ENCODE peak calls at places on chromosomes 12 and 14, in ten cellular contexts. One of them, this sample, is unnamed.

GRCh38 chr12:48816148-48816854 is 2.0 kb upstream of the CACNB3 start:
- DNase-seq in D341Med: no peak
- DNase-seq in RPMI7951: no peak
- DNase-seq in ureter: no peak
- DNase-seq in stimulated activated CD4-positive, alpha-beta T cell treated with anti-CD3 and anti-CD28 coated beads, Interleukin-2, amount 100 ng/mL, for 48 hours: no peak
- DNase-seq in foreskin keratinocyte: peak; percentile 25
- DNase-seq in gastrocnemius medialis: no peak
- DNase-seq in hippocampal formation: no peak
- DNase-seq in transverse colon: peak; percentile 69
- DNase-seq in left lung: no peak
- DNase-seq in this sample: peak; percentile 42

GRCh38 chr12:8108808-8109398 is 14.5 kb upstream of the CLEC4A start:
- DNase-seq in D341Med: peak; percentile 67
- DNase-seq in RPMI7951: peak; percentile 59
- DNase-seq in ureter: peak; percentile 78
- DNase-seq in stimulated activated CD4-positive, alpha-beta T cell treated with anti-CD3 and anti-CD28 coated beads, Interleukin-2, amount 100 ng/mL, for 48 hours: peak; percentile 78
- DNase-seq in foreskin keratinocyte: peak; percentile 52
- DNase-seq in gastrocnemius medialis: peak; percentile 11
- DNase-seq in hippocampal formation: peak; percentile 75
- DNase-seq in transverse colon: peak; percentile 73
- DNase-seq in left lung: peak; percentile 61
- DNase-seq in this sample: peak; percentile 91

GRCh38 chr12:103771466-103771865 is 69.6 kb downstream of the NT5DC3 start:
- DNase-seq in D341Med: peak; percentile 59
- DNase-seq in RPMI7951: peak; percentile 43
- DNase-seq in ureter: no peak
- DNase-seq in stimulated activated CD4-positive, alpha-beta T cell treated with anti-CD3 and anti-CD28 coated beads, Interleukin-2, amount 100 ng/mL, for 48 hours: no peak
- DNase-seq in foreskin keratinocyte: no peak
- DNase-seq in gastrocnemius medialis: no peak
- DNase-seq in hippocampal formation: no peak
- DNase-seq in transverse colon: peak; percentile 17
- DNase-seq in left lung: no peak
- DNase-seq in this sample: peak; percentile 59

GRCh38 chr14:101584049-101584859 is 23.0 kb downstream of the DIO3 start:
- DNase-seq in D341Med: no peak
- DNase-seq in RPMI7951: peak; percentile 52
- DNase-seq in ureter: no peak
- DNase-seq in stimulated activated CD4-positive, alpha-beta T cell treated with anti-CD3 and anti-CD28 coated beads, Interleukin-2, amount 100 ng/mL, for 48 hours: no peak
- DNase-seq in foreskin keratinocyte: no peak
- DNase-seq in gastrocnemius medialis: peak; percentile 6
- DNase-seq in hippocampal formation: no peak
- DNase-seq in transverse colon: no peak
- DNase-seq in left lung: no peak
- DNase-seq in this sample: no peak

GRCh38 chr14:83173687-83174086 is 1640.0 kb upstream of the SEL1L start:
- DNase-seq in D341Med: no peak
- DNase-seq in RPMI7951: no peak
- DNase-seq in ureter: no peak
- DNase-seq in stimulated activated CD4-positive, alpha-beta T cell treated with anti-CD3 and anti-CD28 coated beads, Interleukin-2, amount 100 ng/mL, for 48 hours: no peak
- DNase-seq in foreskin keratinocyte: no peak
- DNase-seq in gastrocnemius medialis: no peak
- DNase-seq in hippocampal formation: no peak
- DNase-seq in transverse colon: no peak
- DNase-seq in left lung: no peak
- DNase-seq in this sample: no peak

GRCh38 chr12:19561411-19561961 is 122.2 kb downstream of the AEBP2 start:
- DNase-seq in D341Med: no peak
- DNase-seq in RPMI7951: no peak
- DNase-seq in ureter: no peak
- DNase-seq in stimulated activated CD4-positive, alpha-beta T cell treated with anti-CD3 and anti-CD28 coated beads, Interleukin-2, amount 100 ng/mL, for 48 hours: no peak
- DNase-seq in foreskin keratinocyte: no peak
- DNase-seq in gastrocnemius medialis: no peak
- DNase-seq in hippocampal formation: no peak
- DNase-seq in transverse colon: no peak
- DNase-seq in left lung: no peak
- DNase-seq in this sample: no peak

GRCh38 chr14:80269338-80269935 is 58.1 kb upstream of the DIO2 start:
- DNase-seq in D341Med: no peak
- DNase-seq in RPMI7951: no peak
- DNase-seq in ureter: no peak
- DNase-seq in stimulated activated CD4-positive, alpha-beta T cell treated with anti-CD3 and anti-CD28 coated beads, Interleukin-2, amount 100 ng/mL, for 48 hours: no peak
- DNase-seq in foreskin keratinocyte: peak; percentile 41
- DNase-seq in gastrocnemius medialis: no peak
- DNase-seq in hippocampal formation: no peak
- DNase-seq in transverse colon: no peak
- DNase-seq in left lung: no peak
- DNase-seq in this sample: no peak

GRCh38 chr14:85528080-85528881 is 1.7 kb upstream of the FLRT2 start:
- DNase-seq in D341Med: peak; percentile 60
- DNase-seq in RPMI7951: peak; percentile 81
- DNase-seq in ureter: no peak
- DNase-seq in stimulated activated CD4-positive, alpha-beta T cell treated with anti-CD3 and anti-CD28 coated beads, Interleukin-2, amount 100 ng/mL, for 48 hours: no peak
- DNase-seq in foreskin keratinocyte: peak; percentile 88
- DNase-seq in gastrocnemius medialis: peak; percentile 23
- DNase-seq in hippocampal formation: peak; percentile 80
- DNase-seq in transverse colon: no peak
- DNase-seq in left lung: no peak
- DNase-seq in this sample: peak; percentile 81

GRCh38 chr12:89999699-90000505 is 291.3 kb upstream of the ATP2B1 start:
- DNase-seq in D341Med: no peak
- DNase-seq in RPMI7951: peak; percentile 90
- DNase-seq in ureter: no peak
- DNase-seq in stimulated activated CD4-positive, alpha-beta T cell treated with anti-CD3 and anti-CD28 coated beads, Interleukin-2, amount 100 ng/mL, for 48 hours: no peak
- DNase-seq in foreskin keratinocyte: no peak
- DNase-seq in gastrocnemius medialis: no peak
- DNase-seq in hippocampal formation: no peak
- DNase-seq in transverse colon: no peak
- DNase-seq in left lung: no peak
- DNase-seq in this sample: no peak

This sample was measured in DMS53.